ENCODE peak calls at places on chromosome 14, in eight cellular contexts. M is CD8-positive, alpha-beta memory T cell; C is aorta; G is IMR-90; I is mesenchymal stem cell; A is spleen; R is astrocyte; S is AG04450. P is an unnamed sample. For H3K9me3, the result is how much of the 10 kb centered on the place peaks cover.

GRCh38 chr14:89342049-89342448 is 75.0 kb downstream of the FOXN3 start:
- DNase-seq in M (no peak), C (no peak), G (no peak), I (no peak), A (no peak), R (no peak), S (no peak), P (no peak)

GRCh38 chr14:58298477-58298879 is at the start of gene ARID4A:
- DNase-seq in M (no peak), C (peak), G (no peak), I (no peak), A (peak), R (no peak), S (no peak), P (peak)

GRCh38 chr14:70425349-70425748 is 8.5 kb upstream of the SYNJ2BP start:
- DNase-seq in M (no peak), C (no peak), G (no peak), I (no peak), A (no peak), R (no peak), S (no peak), P (no peak)

GRCh38 chr14:103074699-103075341 is 9.2 kb upstream of the LBHD2 start:
- DNase-seq in M (no peak), C (peak), G (no peak), I (no peak), A (peak), R (no peak), S (no peak), P (peak)

GRCh38 chr14:71187633-71188356 is 280.5 kb downstream of the PCNX1 start:
- DNase-seq in M (no peak), C (no peak), G (no peak), I (peak), A (no peak), R (no peak), S (no peak), P (no peak)

GRCh38 chr14:58430156-58430555 is 2.6 kb downstream of the KIAA0586 start:
- DNase-seq in M (no peak), C (no peak), G (peak), I (peak), A (no peak), R (peak), S (no peak), P (no peak)

GRCh38 chr14:103144085-103144484 is 20.8 kb downstream of the TNFAIP2 start:
- DNase-seq in M (no peak), C (no peak), G (peak), I (peak), A (no peak), R (no peak), S (peak), P (no peak)

GRCh38 chr14:89629383-89629782 is 212.3 kb upstream of the FOXN3 start:
- DNase-seq in M (no peak), C (no peak), G (no peak), I (no peak), A (no peak), R (no peak), S (no peak), P (no peak)

GRCh38 chr14:94342334-94342934 is 19.3 kb upstream of the SERPINA6 start:
- DNase-seq in M (no peak), C (peak), G (peak), I (peak), A (no peak), R (peak), S (peak), P (peak)

GRCh38 chr14:97878727-97879126 is 1081.5 kb downstream of the VRK1 start:
- DNase-seq in M (peak), C (no peak), G (no peak), I (no peak), A (no peak), R (peak), S (no peak), P (no peak)

GRCh38 chr14:52703225-52703624 is 3.8 kb upstream of the PSMC6 start:
- DNase-seq in M (no peak), C (no peak), G (peak), I (peak), A (no peak), R (peak), S (peak), P (no peak)

GRCh38 chr14:44657688-44658388 is 150.8 kb upstream of the FSCB start:
- DNase-seq in M (no peak), C (no peak), G (peak), I (peak), A (no peak), R (peak), S (no peak), P (no peak)

DNA sequence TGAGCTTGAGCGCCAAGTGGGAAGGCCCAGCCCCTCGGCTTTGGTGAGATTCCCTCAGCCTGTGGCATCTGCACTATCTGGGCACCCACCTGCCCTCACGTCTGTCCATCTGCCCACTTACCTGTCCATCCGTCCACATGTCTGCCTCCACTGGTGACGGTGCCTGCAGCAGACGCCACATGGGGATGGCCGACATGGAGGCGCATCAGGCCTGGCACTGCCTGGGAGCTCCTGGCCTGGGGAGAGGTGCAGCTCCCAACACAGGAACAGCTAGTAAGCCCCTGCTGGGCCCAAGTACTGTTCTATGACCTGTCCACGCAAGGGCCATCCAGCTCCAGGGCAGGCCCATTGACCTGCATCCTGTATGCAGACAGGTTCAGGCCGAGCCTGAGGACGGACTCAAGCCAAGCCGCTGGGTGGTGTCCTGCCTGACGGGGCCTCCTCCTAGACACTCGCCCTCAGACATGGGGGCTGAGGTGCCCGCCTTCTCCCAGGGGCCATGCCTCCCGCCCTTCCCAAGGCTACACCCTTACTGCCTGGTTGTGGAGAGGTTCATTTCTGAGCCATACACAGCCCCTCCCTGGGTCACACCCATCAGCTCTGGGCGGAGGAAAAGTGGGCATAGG is 192.1 kb upstream of the C14orf180 start:
- DNase-seq in M (no peak), C (peak), G (no peak), I (no peak), A (peak), R (no peak), S (no peak), P (no peak)
- H3K4me3 ChIP-seq in M (no peak), C (no peak), G (no peak), I (no peak), A (no peak), R (no peak), S (no peak), P (no peak)

GRCh38 chr14:106788534-106788933 is 1262.2 kb downstream of the TMEM121 start:
- DNase-seq in M (no peak), C (no peak), G (no peak), I (no peak), A (no peak), R (no peak), S (no peak), P (no peak)
- H3K9me3 ChIP-seq in M (under half), C (under half), G (under half), I (under half), A (under half), R (under half), S (under half), P (under half)

GRCh38 chr14:24331731-24332093 is 3.2 kb downstream of the ADCY4 start:
- DNase-seq in M (no peak), C (peak), G (no peak), I (no peak), A (peak), R (no peak), S (no peak), P (no peak)
- H3K4me3 ChIP-seq in M (no peak), C (no peak), G (no peak), I (no peak), A (no peak), R (no peak), S (no peak), P (no peak)

GRCh38 chr14:28515571-28515970 is 251.0 kb upstream of the FOXG1 start:
- DNase-seq in M (no peak), C (no peak), G (peak), I (no peak), A (no peak), R (peak), S (no peak), P (no peak)
- H3K9me3 ChIP-seq in M (under half), C (under half), G (under half), I (under half), A (under half), R (under half), S (under half), P (under half)

P was measured in right cardiac atrium.